ENCODE peak calls at places on chromosomes 16 and 17, in nine cellular contexts. J is lower leg skin; I is CD4-positive, alpha-beta memory T cell; C is uterus; T is mesothelial cell of epicardium; S is omental fat pad; M is AG04449; D is psoas muscle; X is non-pigmented ciliary epithelial cell. Q is an unnamed sample.
A peak's percentile ranks its signal among the peaks of the same experiment; 100 is the strongest.

GRCh38 chr16:55664786-55665407 is 9.1 kb downstream of the SLC6A2 start:
- DNase-seq in J (no peak), I (no peak), C (no peak), T (no peak), S (no peak), M (no peak), D (no peak), X (no peak), Q (no peak)

GRCh38 chr17:65886240-65886639 is 305.7 kb downstream of the CEP112 start:
- DNase-seq in J (no peak), I (no peak), C (no peak), T (no peak), S (no peak), M (peak; percentile 4), D (no peak), X (no peak), Q (no peak)

GRCh38 chr17:80034977-80035686 is 540 bp downstream of the TBC1D16 start:
- DNase-seq in J (no peak), I (peak; percentile 48), C (no peak), T (no peak), S (no peak), M (no peak), D (no peak), X (no peak), Q (peak; percentile 10)

GRCh38 chr17:47276868-47277267 is 23.2 kb downstream of the ITGB3 start:
- DNase-seq in J (peak; percentile 83), I (no peak), C (peak; percentile 79), T (no peak), S (no peak), M (no peak), D (peak; percentile 79), X (no peak), Q (no peak)

GRCh38 chr17:64084086-64084939 is 45.6 kb downstream of the ERN1 start:
- DNase-seq in J (no peak), I (no peak), C (no peak), T (no peak), S (no peak), M (no peak), D (no peak), X (no peak), Q (no peak)

GRCh38 chr16:81582655-81583441 is 138.2 kb downstream of the CMIP start:
- DNase-seq in J (no peak), I (no peak), C (no peak), T (no peak), S (no peak), M (no peak), D (no peak), X (no peak), Q (no peak)

GRCh38 chr17:35433075-35433894 is 985 bp upstream of the SLFN12 start:
- DNase-seq in J (peak; percentile 84), I (peak; percentile 24), C (peak; percentile 88), T (peak; percentile 53), S (peak; percentile 62), M (peak; percentile 99), D (no peak), X (peak; percentile 99), Q (peak; percentile 25)

GRCh38 chr17:81160306-81160705 is 5.0 kb upstream of the PVALEF start:
- DNase-seq in J (no peak), I (no peak), C (peak; percentile 35), T (no peak), S (no peak), M (no peak), D (peak; percentile 74), X (no peak), Q (no peak)

GRCh38 chr17:76132574-76133338 is 8.3 kb downstream of the FOXJ1 start:
- DNase-seq in J (no peak), I (no peak), C (no peak), T (no peak), S (no peak), M (no peak), D (no peak), X (no peak), Q (no peak)

GRCh38 chr16:80718480-80719220 is 85.7 kb downstream of the CDYL2 start:
- DNase-seq in J (peak; percentile 18), I (no peak), C (no peak), T (no peak), S (no peak), M (no peak), D (no peak), X (peak; percentile 34), Q (no peak)

GRCh38 chr16:35492225-35492624 is 2032.8 kb downstream of the TP53TG3F start:
- DNase-seq in J (no peak), I (no peak), C (no peak), T (no peak), S (no peak), M (no peak), D (no peak), X (no peak), Q (no peak)

GRCh38 chr16:726438-727290 is at the start of the genes CCDC78 and HAGHL:
- DNase-seq in J (no peak), I (peak; percentile 57), C (no peak), T (no peak), S (no peak), M (no peak), D (no peak), X (no peak), Q (peak; percentile 55)

GRCh38 chr17:1180958-1181768 is 1.4 kb upstream of the ABR start:
- DNase-seq in J (no peak), I (no peak), C (no peak), T (no peak), S (no peak), M (no peak), D (no peak), X (no peak), Q (no peak)

GRCh38 chr16:77660311-77660710 is 62.0 kb upstream of the NUDT7 start:
- DNase-seq in J (no peak), I (no peak), C (no peak), T (no peak), S (no peak), M (no peak), D (no peak), X (peak; percentile 32), Q (no peak)

GRCh38 chr17:53631486-53631885 is 191.2 kb upstream of the KIF2B start:
- DNase-seq in J (no peak), I (no peak), C (no peak), T (no peak), S (no peak), M (no peak), D (no peak), X (no peak), Q (no peak)

GRCh38 chr17:49132699-49133364 is at the start of gene B4GALNT2:
- DNase-seq in J (no peak), I (no peak), C (no peak), T (peak; percentile 21), S (no peak), M (no peak), D (peak; percentile 56), X (no peak), Q (peak; percentile 5)

GRCh38 chr17:18108400-18109312 is at the start of gene MYO15A:
- DNase-seq in J (no peak), I (no peak), C (no peak), T (no peak), S (no peak), M (no peak), D (no peak), X (no peak), Q (no peak)

GRCh38 chr17:76142044-76143041 is 1.3 kb upstream of the FOXJ1 start:
- DNase-seq in J (no peak), I (no peak), C (no peak), T (no peak), S (no peak), M (no peak), D (peak; percentile 47), X (no peak), Q (no peak)

GRCh38 chr16:56628486-56629035 is 3.0 kb downstream of the MT1E start:
- DNase-seq in J (no peak), I (no peak), C (no peak), T (no peak), S (no peak), M (no peak), D (no peak), X (no peak), Q (no peak)

GRCh38 chr17:67546578-67547527 is 169.8 kb downstream of the PITPNC1 start:
- DNase-seq in J (no peak), I (no peak), C (peak; percentile 33), T (no peak), S (peak; percentile 28), M (no peak), D (peak; percentile 56), X (no peak), Q (no peak)

GRCh38 chr16:69890114-69890890 is 60.8 kb upstream of the CLEC18A start:
- DNase-seq in J (peak; percentile 76), I (no peak), C (peak; percentile 69), T (no peak), S (no peak), M (no peak), D (peak; percentile 76), X (no peak), Q (no peak)

GRCh38 chr17:28725660-28726395 is at the start of gene TLCD1:
- DNase-seq in J (peak; percentile 54), I (peak; percentile 67), C (no peak), T (no peak), S (no peak), M (no peak), D (peak; percentile 79), X (no peak), Q (peak; percentile 65)

GRCh38 chr17:81345211-81346089 is 49.8 kb upstream of the BAHCC1 start:
- DNase-seq in J (peak; percentile 80), I (peak; percentile 36), C (peak; percentile 88), T (no peak), S (no peak), M (no peak), D (peak; percentile 97), X (no peak), Q (peak; percentile 27)

GRCh38 chr17:2267354-2267753 is 36.2 kb downstream of the SMG6 start:
- DNase-seq in J (no peak), I (no peak), C (no peak), T (no peak), S (no peak), M (no peak), D (no peak), X (no peak), Q (no peak)

GRCh38 chr16:78563905-78564304 is 464.5 kb downstream of the WWOX start:
- DNase-seq in J (peak; percentile 47), I (no peak), C (no peak), T (no peak), S (no peak), M (no peak), D (no peak), X (no peak), Q (no peak)

GRCh38 chr16:67277294-67277998 is 1.9 kb upstream of the PLEKHG4 start:
- DNase-seq in J (peak; percentile 38), I (no peak), C (peak; percentile 67), T (no peak), S (peak; percentile 56), M (peak; percentile 96), D (peak; percentile 60), X (peak; percentile 97), Q (no peak)

GRCh38 chr17:79370594-79370993 is 240.3 kb downstream of the RBFOX3 start:
- DNase-seq in J (no peak), I (no peak), C (no peak), T (no peak), S (no peak), M (no peak), D (no peak), X (no peak), Q (no peak)

GRCh38 chr16:89307421-89307805 is 89.9 kb downstream of the ZNF778 start:
- DNase-seq in J (no peak), I (no peak), C (no peak), T (no peak), S (no peak), M (no peak), D (no peak), X (no peak), Q (no peak)

GRCh38 chr16:85319208-85319983 is 207.1 kb upstream of the CIBAR2 start:
- DNase-seq in J (no peak), I (no peak), C (no peak), T (no peak), S (no peak), M (no peak), D (no peak), X (no peak), Q (no peak)

GRCh38 chr17:49637050-49637449 is 40.8 kb downstream of the SPOP start:
- DNase-seq in J (no peak), I (no peak), C (no peak), T (no peak), S (no peak), M (no peak), D (no peak), X (no peak), Q (no peak)

GRCh38 chr17:29238133-29238850 is 8.4 kb upstream of the CRYBA1 start:
- DNase-seq in J (peak; percentile 24), I (no peak), C (no peak), T (no peak), S (no peak), M (no peak), D (no peak), X (no peak), Q (no peak)